ENCODE peak calls at places on chromosomes 4 and X, in five cellular contexts. W is ovary, V is heart right ventricle, J is IMR-90, Y is fibroblast of lung. K is an unnamed sample.

GRCh38 chr4:181258569-181258968 is 984.6 kb upstream of the TENM3 start:
- DNase-seq in W (no peak), V (no peak), J (no peak), Y (no peak), K (no peak)

GRCh38 chrX:150486011-150486410 is 82.4 kb upstream of the MTM1 start:
- DNase-seq in W (no peak), V (peak; percentile 37), J (peak; percentile 59), Y (peak; percentile 69), K (peak; percentile 39)

GRCh38 chr4:108149588-108150380 is 18.9 kb downstream of the LEF1 start:
- DNase-seq in W (no peak), V (no peak), J (no peak), Y (no peak), K (no peak)

GRCh38 chrX:72114306-72114705 is 17.4 kb downstream of the RTL5 start:
- DNase-seq in W (no peak), V (no peak), J (no peak), Y (no peak), K (peak; percentile 29)

GRCh38 chr4:40283413-40283812 is 51.7 kb upstream of the CHRNA9 start:
- DNase-seq in W (no peak), V (no peak), J (no peak), Y (no peak), K (no peak)

GRCh38 chr4:56118055-56118454 is 169.3 kb downstream of the CEP135 start:
- DNase-seq in W (no peak), V (no peak), J (no peak), Y (no peak), K (no peak)

GRCh38 chrX:133645251-133645650 is 230.0 kb upstream of the GPC4 start:
- DNase-seq in W (no peak), V (no peak), J (peak; percentile 17), Y (peak; percentile 66), K (no peak)

GRCh38 chr4:182205293-182205692 is 37.9 kb upstream of the TENM3 start:
- DNase-seq in W (no peak), V (no peak), J (no peak), Y (no peak), K (no peak)

GRCh38 chr4:182901337-182901736 is 15.8 kb downstream of the DCTD start:
- DNase-seq in W (no peak), V (no peak), J (no peak), Y (no peak), K (no peak)

GRCh38 chr4:110119347-110119746 is 79.1 kb downstream of the ELOVL6 start:
- DNase-seq in W (no peak), V (no peak), J (no peak), Y (no peak), K (no peak)

GRCh38 chr4:109589119-109589518 is 29.1 kb downstream of the MCUB start:
- DNase-seq in W (no peak), V (no peak), J (peak; percentile 6), Y (no peak), K (no peak)

GRCh38 chrX:49644991-49645637 is 46.3 kb downstream of the GAGE1 start:
- DNase-seq in W (no peak), V (no peak), J (no peak), Y (no peak), K (no peak)

GRCh38 chrX:108313662-108314061 is 124.6 kb downstream of the COL4A6 start:
- DNase-seq in W (no peak), V (no peak), J (peak; percentile 60), Y (no peak), K (no peak)

GRCh38 chr4:76589872-76590846 is 155.1 kb downstream of the SHROOM3 start:
- DNase-seq in W (no peak), V (peak; percentile 31), J (peak; percentile 92), Y (peak; percentile 83), K (no peak)

GRCh38 chr4:181897935-181898334 is 345.3 kb upstream of the TENM3 start:
- DNase-seq in W (no peak), V (no peak), J (peak; percentile 91), Y (peak; percentile 64), K (no peak)

GRCh38 chr4:45638641-45639040 is 485.2 kb downstream of the GABRG1 start:
- DNase-seq in W (no peak), V (no peak), J (no peak), Y (no peak), K (no peak)

GRCh38 chrX:119606508-119607389 is 525 bp upstream of the NKRF start:
- DNase-seq in W (no peak), V (no peak), J (peak; percentile 49), Y (peak; percentile 94), K (no peak)

GRCh38 chrX:19805054-19805690 is 82.2 kb downstream of the SH3KBP1 start:
- DNase-seq in W (no peak), V (no peak), J (no peak), Y (no peak), K (no peak)

GRCh38 chr4:153276966-153277365 is 67.5 kb upstream of the MND1 start:
- DNase-seq in W (no peak), V (peak; percentile 15), J (no peak), Y (no peak), K (no peak)

GRCh38 chr4:174940002-174940401 is 21.8 kb downstream of the ADAM29 start:
- DNase-seq in W (no peak), V (no peak), J (no peak), Y (no peak), K (no peak)

GRCh38 chr4:84894621-84895020 is 71.9 kb downstream of the WDFY3 start:
- DNase-seq in W (no peak), V (no peak), J (no peak), Y (no peak), K (no peak)

GRCh38 chr4:5127556-5127955 is 76.3 kb downstream of the STK32B start:
- DNase-seq in W (no peak), V (no peak), J (peak; percentile 55), Y (peak; percentile 0), K (no peak)

GRCh38 chr4:5865896-5866599 is 26.8 kb downstream of the CRMP1 start:
- DNase-seq in W (no peak), V (no peak), J (no peak), Y (no peak), K (no peak)

GRCh38 chrX:14028473-14028872 is 1.2 kb downstream of the GEMIN8 start:
- DNase-seq in W (no peak), V (no peak), J (no peak), Y (no peak), K (no peak)

GRCh38 chrX:14029425-14030247 is at the start of gene GEMIN8:
- DNase-seq in W (peak; percentile 93), V (peak; percentile 86), J (peak; percentile 91), Y (peak; percentile 91), K (peak; percentile 87)

GRCh38 chrX:14029039-14029424 is 660 bp downstream of the GEMIN8 start:
- DNase-seq in W (no peak), V (no peak), J (no peak), Y (peak; percentile 2), K (no peak)

GRCh38 chrX:14032383-14032782 is 2.7 kb upstream of the GEMIN8 start:
- DNase-seq in W (peak; percentile 51), V (no peak), J (peak; percentile 61), Y (peak; percentile 62), K (peak; percentile 46)

GRCh38 chrX:14030248-14030592 is 528 bp upstream of the GEMIN8 start:
- DNase-seq in W (no peak), V (no peak), J (peak; percentile 64), Y (peak; percentile 44), K (no peak)
- H3K27me3 ChIP-seq in W (no peaks in the 10 kb centered on the region), V (no peaks in the 10 kb centered on the region), J (peaks cover 3% of the 10 kb centered on the region), Y (peaks cover 2% of the 10 kb centered on the region), K (no peaks in the 10 kb centered on the region)

GRCh38 chr4:17352357-17352756 is 159.5 kb downstream of the QDPR start:
- DNase-seq in W (no peak), V (no peak), J (no peak), Y (no peak), K (no peak)

GRCh38 chr4:17347445-17347844 is 164.4 kb downstream of the QDPR start:
- DNase-seq in W (no peak), V (no peak), J (peak; percentile 19), Y (peak; percentile 28), K (no peak)
- TF ChIP-seq CTCF in W (no peak), V (peak; percentile 48), J (peak; percentile 53), Y (peak; percentile 48), K (peak; percentile 43)

GRCh38 chr4:185781555-185782215 is 30.3 kb downstream of the SORBS2 start:
- DNase-seq in W (no peak), V (no peak), J (no peak), Y (no peak), K (no peak)

GRCh38 chr4:185780472-185780871 is 31.5 kb downstream of the SORBS2 start:
- DNase-seq in W (no peak), V (no peak), J (no peak), Y (no peak), K (no peak)

GRCh38 chr4:185783574-185783973 is 28.4 kb downstream of the SORBS2 start:
- DNase-seq in W (no peak), V (no peak), J (no peak), Y (no peak), K (no peak)

GRCh38 chr4:185779520-185779919 is 32.5 kb downstream of the SORBS2 start:
- DNase-seq in W (no peak), V (no peak), J (no peak), Y (no peak), K (no peak)

DNA sequence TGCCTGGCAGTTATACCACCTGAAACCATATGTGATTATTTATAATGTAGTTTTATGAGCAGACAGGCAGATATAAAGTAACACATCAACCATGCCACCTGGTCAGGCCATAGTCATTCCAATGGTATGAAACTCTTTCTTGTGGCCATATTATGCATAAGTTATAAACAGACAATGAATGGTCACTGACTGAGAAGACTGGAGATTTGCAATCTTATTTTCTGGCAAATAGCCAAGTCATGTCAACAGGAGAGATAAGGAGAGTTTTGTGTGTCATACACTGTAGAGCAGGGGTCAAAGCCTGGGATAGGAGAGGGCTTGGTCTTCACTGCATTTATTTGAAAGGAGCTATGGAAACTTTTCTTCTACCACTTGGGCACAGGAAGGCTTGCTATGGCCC is 29.5 kb downstream of the SORBS2 start:
- DNase-seq in W (no peak), V (no peak), J (peak; percentile 65), Y (peak; percentile 17), K (no peak)
- H3K27ac ChIP-seq in W (no peak overlapping the region), V (no peak overlapping the region), J (no peak overlapping the region), Y (no peak overlapping the region), K (no peak overlapping the region)

GRCh38 chr4:8117278-8117682 is 41.3 kb downstream of the ABLIM2 start:
- DNase-seq in W (no peak), V (peak; percentile 59), J (peak; percentile 3), Y (peak; percentile 6), K (no peak)

GRCh38 chr4:8119877-8120276 is 38.7 kb downstream of the ABLIM2 start:
- DNase-seq in W (no peak), V (peak; percentile 6), J (no peak), Y (no peak), K (no peak)

GRCh38 chr4:8118035-8118434 is 40.6 kb downstream of the ABLIM2 start:
- DNase-seq in W (no peak), V (no peak), J (no peak), Y (no peak), K (no peak)

GRCh38 chr4:8120518-8120917 is 38.1 kb downstream of the ABLIM2 start:
- DNase-seq in W (no peak), V (peak; percentile 2), J (no peak), Y (no peak), K (no peak)

GRCh38 chr4:8118531-8118930 is 40.1 kb downstream of the ABLIM2 start:
- DNase-seq in W (no peak), V (no peak), J (no peak), Y (no peak), K (no peak)
- H3K27me3 ChIP-seq in W (no peaks in the 10 kb centered on the region), V (no peaks in the 10 kb centered on the region), J (peaks cover 44% of the 10 kb centered on the region), Y (no peaks in the 10 kb centered on the region), K (no peaks in the 10 kb centered on the region)

GRCh38 chrX:139844163-139844562 is 88.7 kb downstream of the ATP11C start:
- DNase-seq in W (no peak), V (no peak), J (no peak), Y (no peak), K (no peak)
- TF ChIP-seq CTCF in W (no peak), V (no peak), J (no peak), Y (no peak), K (no peak)

GRCh38 chr4:22678851-22679517 is 13.8 kb upstream of the GBA3 start:
- DNase-seq in W (no peak), V (no peak), J (no peak), Y (no peak), K (no peak)
- H3K27ac ChIP-seq in W (no peak overlapping the region), V (no peak overlapping the region), J (no peak overlapping the region), Y (no peak overlapping the region), K (no peak overlapping the region)